ENCODE peak calls at places on chromosome 13, in six cellular contexts. J is mesenchymal stem cell, T is IMR-90, A is neuronal stem cell, W is H1, L is mesendoderm. E is an unnamed sample.

GRCh38 chr13:43245374-43245964 is 222.1 kb downstream of the DNAJC15 start:
- DNase-seq in L (no peak), A (no peak), J (peak; percentile 85), T (peak; percentile 92), W (no peak), E (no peak)

GRCh38 chr13:74747186-74747955 is 613.2 kb upstream of the KLF12 start:
- DNase-seq in W (no peak), J (no peak), A (no peak), L (no peak), T (no peak), E (no peak)

GRCh38 chr13:28684257-28684656 is 25.3 kb downstream of the POMP start:
- DNase-seq in T (no peak), J (no peak), L (peak; percentile 93), A (peak; percentile 30), W (peak; percentile 85), E (peak; percentile 97)

GRCh38 chr13:43307921-43308433 is 284.6 kb downstream of the DNAJC15 start:
- DNase-seq in W (no peak), L (no peak), T (peak; percentile 87), A (no peak), J (peak; percentile 92), E (no peak)

GRCh38 chr13:98975822-98976261 is 2.0 kb downstream of the DOCK9 start:
- DNase-seq in T (no peak), A (no peak), L (peak; percentile 79), W (no peak), J (peak; percentile 42), E (no peak)

GRCh38 chr13:90675129-90675528 is 672.4 kb upstream of the MIR17HG start:
- DNase-seq in J (no peak), T (no peak), A (no peak), W (no peak), L (no peak), E (no peak)

GRCh38 chr13:79126706-79127105 is 279.3 kb downstream of the RBM26 start:
- DNase-seq in L (no peak), W (no peak), T (no peak), J (no peak), A (no peak), E (no peak)

GRCh38 chr13:98575009-98575866 is 1.7 kb downstream of the STK24 start:
- DNase-seq in J (peak; percentile 57), A (no peak), L (peak; percentile 45), T (no peak), W (no peak), E (no peak)

GRCh38 chr13:50693755-50694154 is 149.7 kb downstream of the DLEU7 start:
- DNase-seq in L (peak; percentile 80), W (no peak), A (no peak), J (peak; percentile 80), T (no peak), E (no peak)

GRCh38 chr13:43387880-43388279 is 364.5 kb downstream of the DNAJC15 start:
- DNase-seq in W (no peak), L (no peak), A (no peak), T (no peak), J (no peak), E (no peak)

GRCh38 chr13:42354246-42355117 is 82.5 kb downstream of the AKAP11 start:
- DNase-seq in J (peak; percentile 45), W (no peak), T (peak; percentile 48), A (no peak), L (peak; percentile 37), E (no peak)

GRCh38 chr13:101917833-101918755 is 465.6 kb downstream of the ITGBL1 start:
- DNase-seq in J (no peak), L (peak; percentile 43), A (no peak), W (no peak), T (no peak), E (peak; percentile 47)

GRCh38 chr13:45257638-45258338 is 56.9 kb upstream of the KCTD4 start:
- DNase-seq in W (no peak), A (no peak), L (no peak), T (peak; percentile 54), J (no peak), E (no peak)

GRCh38 chr13:102677122-102677521 is 17.7 kb downstream of the METTL21C start:
- DNase-seq in J (no peak), L (no peak), T (no peak), A (no peak), W (no peak), E (no peak)

GRCh38 chr13:81425286-81425685 is 1084.4 kb upstream of the SPRY2 start:
- DNase-seq in L (no peak), W (no peak), T (no peak), J (no peak), A (no peak), E (no peak)

GRCh38 chr13:104310861-104311260 is 1244.6 kb upstream of the SLC10A2 start:
- DNase-seq in J (no peak), W (no peak), A (no peak), L (no peak), T (no peak), E (no peak)

GRCh38 chr13:49649963-49650312 is 21.6 kb downstream of the ARL11 start:
- DNase-seq in W (no peak), J (peak; percentile 58), L (no peak), A (no peak), T (peak; percentile 48), E (no peak)

GRCh38 chr13:75455962-75456361 is 26.0 kb downstream of the TBC1D4 start:
- DNase-seq in J (no peak), T (no peak), A (no peak), W (no peak), L (no peak), E (no peak)

GRCh38 chr13:64154514-64154913 is 2738.9 kb upstream of the PCDH20 start:
- DNase-seq in J (peak; percentile 24), A (no peak), L (peak; percentile 5), T (peak; percentile 40), W (no peak), E (no peak)

GRCh38 chr13:42017264-42017663 is 31.2 kb upstream of the DGKH start:
- DNase-seq in L (no peak), T (no peak), W (no peak), A (no peak), J (no peak), E (no peak)

GRCh38 chr13:51943721-51944120 is 67.5 kb downstream of the ATP7B start:
- DNase-seq in J (no peak), L (no peak), W (no peak), T (no peak), A (no peak), E (no peak)

GRCh38 chr13:51946163-51946669 is 65.0 kb downstream of the ATP7B start:
- DNase-seq in L (no peak), A (no peak), T (no peak), J (no peak), W (no peak), E (no peak)

GRCh38 chr13:51944428-51944827 is 66.8 kb downstream of the ATP7B start:
- DNase-seq in T (no peak), J (no peak), W (no peak), L (no peak), A (no peak), E (no peak)

GRCh38 chr13:51942189-51942588 is 69.1 kb downstream of the ATP7B start:
- DNase-seq in W (no peak), J (no peak), T (no peak), A (no peak), L (no peak), E (no peak)

DNA sequence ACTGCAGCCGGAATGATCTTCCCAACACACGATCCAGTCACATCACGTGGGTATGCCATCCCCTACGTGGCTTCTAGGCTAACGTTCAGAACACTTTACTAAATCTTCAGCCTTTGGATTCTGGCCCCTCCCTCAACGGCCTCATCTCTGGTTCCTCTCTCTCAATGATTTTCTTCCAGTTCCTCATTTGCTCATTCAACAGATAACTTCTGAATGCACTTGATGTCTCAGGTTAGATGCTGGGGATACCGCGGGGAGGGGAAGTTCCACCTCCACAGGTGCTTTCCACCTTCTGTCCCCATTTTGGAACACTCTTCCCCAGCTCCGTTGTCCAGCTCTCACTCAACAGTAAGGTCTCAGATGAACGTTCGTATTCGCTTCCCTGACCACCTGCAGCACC is 66.1 kb downstream of the ATP7B start:
- DNase-seq in J (no peak), T (no peak), A (no peak), W (no peak), L (no peak), E (no peak)
- H2BK15ac ChIP-seq in J (no peak overlapping the region), T (no peak overlapping the region), A (no peak overlapping the region), W (no peak overlapping the region), L (no peak overlapping the region), E (no peak overlapping the region)

GRCh38 chr13:26042781-26043180 is 9.0 kb downstream of the SHISA2 start:
- DNase-seq in A (no peak), L (no peak), J (no peak), T (no peak), W (no peak), E (no peak)

GRCh38 chr13:26037302-26037701 is 14.5 kb downstream of the SHISA2 start:
- DNase-seq in W (peak; percentile 90), J (no peak), A (peak; percentile 39), L (peak; percentile 84), T (no peak), E (peak; percentile 85)

GRCh38 chr13:26038931-26039475 is 12.8 kb downstream of the SHISA2 start:
- DNase-seq in W (no peak), J (no peak), A (no peak), T (no peak), L (no peak), E (no peak)

GRCh38 chr13:26045123-26045522 is 6.7 kb downstream of the SHISA2 start:
- DNase-seq in L (no peak), J (no peak), T (no peak), A (no peak), W (no peak), E (no peak)

DNA sequence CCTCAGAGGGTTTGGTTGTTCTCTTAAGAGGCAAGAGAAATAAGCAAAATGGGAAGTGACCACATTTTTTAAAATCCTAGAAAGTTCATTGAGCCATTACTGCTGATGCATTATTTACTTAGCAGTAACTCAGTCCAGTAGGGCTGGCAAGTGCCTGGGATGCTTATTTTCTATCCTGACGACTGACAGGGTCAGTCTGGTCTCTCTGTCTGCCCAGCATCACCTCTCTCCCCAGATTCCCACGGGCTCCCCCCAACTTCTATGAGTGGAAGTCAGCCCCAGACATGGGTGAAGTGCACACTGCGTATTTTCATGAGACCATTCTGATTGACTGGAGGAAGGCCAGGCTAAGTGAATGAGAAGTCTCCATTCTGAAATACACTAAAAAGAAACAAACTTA is 10.3 kb downstream of the SHISA2 start:
- DNase-seq in A (no peak), J (no peak), L (no peak), T (no peak), W (peak; percentile 31), E (no peak)
- H2BK15ac ChIP-seq in A (no peak overlapping the region), J (no peak overlapping the region), L (no peak overlapping the region), T (no peak overlapping the region), W (no peak overlapping the region), E (no peak overlapping the region)

GRCh38 chr13:57424379-57424778 is 207.2 kb upstream of the PCDH17 start:
- DNase-seq in W (no peak), L (no peak), J (no peak), A (no peak), T (no peak), E (no peak)

DNA sequence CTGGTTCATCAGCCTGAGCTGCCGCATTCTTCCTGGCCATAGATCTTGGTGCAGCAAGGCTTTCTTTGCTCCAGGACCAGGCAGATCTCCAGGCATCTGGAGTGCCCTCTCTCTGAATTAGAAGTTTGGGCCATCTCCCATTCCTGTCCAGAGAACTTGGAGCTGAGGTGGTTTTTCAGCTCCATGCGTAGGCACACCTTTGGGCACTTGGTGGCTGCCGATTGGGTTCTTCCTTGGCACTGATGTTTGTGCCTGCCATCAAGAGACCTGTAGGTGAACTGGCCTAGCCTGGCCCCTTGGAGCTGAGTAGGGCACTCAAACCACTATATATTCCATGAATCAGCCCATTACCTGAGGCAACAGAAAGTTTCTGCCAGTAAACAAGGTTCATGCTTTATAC is 206.0 kb upstream of the PCDH17 start:
- DNase-seq in L (no peak), J (no peak), A (no peak), W (no peak), T (no peak), E (no peak)
- H2BK15ac ChIP-seq in L (no peak overlapping the region), J (no peak overlapping the region), A (no peak overlapping the region), W (no peak overlapping the region), T (no peak overlapping the region), E (no peak overlapping the region)

GRCh38 chr13:40876020-40876738 is 86.8 kb downstream of the SLC25A15 start:
- DNase-seq in W (no peak), A (no peak), J (no peak), T (no peak), L (no peak), E (no peak)
- H2BK15ac ChIP-seq in W (no peak overlapping the region), A (no peak overlapping the region), J (no peak overlapping the region), T (no peak overlapping the region), L (no peak overlapping the region), E (no peak overlapping the region)

E was measured in H9.